ENCODE peak calls at places on chromosome 12, in nine cellular contexts. One of them, this sample, is unnamed.

GRCh38 chr12:113050808-113051207 is 5.7 kb upstream of the DTX1 start:
- DNase-seq in body of pancreas: no peak
- DNase-seq in A549: no peak
- DNase-seq in CD8-positive, alpha-beta T cell: no peak
- DNase-seq in aorta: no peak
- DNase-seq in CD4-positive, CD25-positive, alpha-beta regulatory T cell: no peak
- DNase-seq in cardiac muscle cell: no peak
- DNase-seq in SJSA1: no peak
- DNase-seq in neuronal stem cell: no peak
- DNase-seq in this sample: no peak

GRCh38 chr12:3107071-3107583 is 29.9 kb downstream of the TSPAN9 start:
- DNase-seq in body of pancreas: no peak
- DNase-seq in A549: no peak
- DNase-seq in CD8-positive, alpha-beta T cell: no peak
- DNase-seq in aorta: no peak
- DNase-seq in CD4-positive, CD25-positive, alpha-beta regulatory T cell: no peak
- DNase-seq in cardiac muscle cell: no peak
- DNase-seq in SJSA1: peak; percentile 64
- DNase-seq in neuronal stem cell: no peak
- DNase-seq in this sample: no peak

GRCh38 chr12:107749094-107749493 is 11.8 kb downstream of the PRDM4 start:
- DNase-seq in body of pancreas: no peak
- DNase-seq in A549: no peak
- DNase-seq in CD8-positive, alpha-beta T cell: no peak
- DNase-seq in aorta: no peak
- DNase-seq in CD4-positive, CD25-positive, alpha-beta regulatory T cell: no peak
- DNase-seq in cardiac muscle cell: no peak
- DNase-seq in SJSA1: no peak
- DNase-seq in neuronal stem cell: no peak
- DNase-seq in this sample: no peak

GRCh38 chr12:111412007-111412829 is 6.5 kb downstream of the SH2B3 start:
- DNase-seq in body of pancreas: no peak
- DNase-seq in A549: no peak
- DNase-seq in CD8-positive, alpha-beta T cell: no peak
- DNase-seq in aorta: no peak
- DNase-seq in CD4-positive, CD25-positive, alpha-beta regulatory T cell: no peak
- DNase-seq in cardiac muscle cell: peak; percentile 57
- DNase-seq in SJSA1: no peak
- DNase-seq in neuronal stem cell: no peak
- DNase-seq in this sample: no peak

GRCh38 chr12:52295663-52296062 is 4.3 kb upstream of the KRT81 start:
- DNase-seq in body of pancreas: no peak
- DNase-seq in A549: no peak
- DNase-seq in CD8-positive, alpha-beta T cell: no peak
- DNase-seq in aorta: no peak
- DNase-seq in CD4-positive, CD25-positive, alpha-beta regulatory T cell: no peak
- DNase-seq in cardiac muscle cell: no peak
- DNase-seq in SJSA1: no peak
- DNase-seq in neuronal stem cell: no peak
- DNase-seq in this sample: no peak

GRCh38 chr12:130470969-130471368 is 133.3 kb downstream of the PIWIL1 start:
- DNase-seq in body of pancreas: no peak
- DNase-seq in A549: no peak
- DNase-seq in CD8-positive, alpha-beta T cell: no peak
- DNase-seq in aorta: no peak
- DNase-seq in CD4-positive, CD25-positive, alpha-beta regulatory T cell: no peak
- DNase-seq in cardiac muscle cell: no peak
- DNase-seq in SJSA1: no peak
- DNase-seq in neuronal stem cell: no peak
- DNase-seq in this sample: no peak

GRCh38 chr12:84069699-84070098 is 842.9 kb downstream of the SLC6A15 start:
- DNase-seq in body of pancreas: no peak
- DNase-seq in A549: no peak
- DNase-seq in CD8-positive, alpha-beta T cell: no peak
- DNase-seq in aorta: no peak
- DNase-seq in CD4-positive, CD25-positive, alpha-beta regulatory T cell: no peak
- DNase-seq in cardiac muscle cell: no peak
- DNase-seq in SJSA1: no peak
- DNase-seq in neuronal stem cell: no peak
- DNase-seq in this sample: no peak

GRCh38 chr12:62778187-62778586 is 156.8 kb downstream of the PPM1H start:
- DNase-seq in body of pancreas: no peak
- DNase-seq in A549: no peak
- DNase-seq in CD8-positive, alpha-beta T cell: no peak
- DNase-seq in aorta: no peak
- DNase-seq in CD4-positive, CD25-positive, alpha-beta regulatory T cell: no peak
- DNase-seq in cardiac muscle cell: no peak
- DNase-seq in SJSA1: no peak
- DNase-seq in neuronal stem cell: no peak
- DNase-seq in this sample: no peak

GRCh38 chr12:46450279-46450748 is 77.7 kb upstream of the SLC38A2 start:
- DNase-seq in body of pancreas: peak; percentile 99
- DNase-seq in A549: no peak
- DNase-seq in CD8-positive, alpha-beta T cell: no peak
- DNase-seq in aorta: peak; percentile 86
- DNase-seq in CD4-positive, CD25-positive, alpha-beta regulatory T cell: no peak
- DNase-seq in cardiac muscle cell: peak; percentile 76
- DNase-seq in SJSA1: peak; percentile 98
- DNase-seq in neuronal stem cell: no peak
- DNase-seq in this sample: no peak

GRCh38 chr12:8628731-8629130 is 16.1 kb upstream of the AICDA start:
- DNase-seq in body of pancreas: no peak
- DNase-seq in A549: no peak
- DNase-seq in CD8-positive, alpha-beta T cell: no peak
- DNase-seq in aorta: no peak
- DNase-seq in CD4-positive, CD25-positive, alpha-beta regulatory T cell: no peak
- DNase-seq in cardiac muscle cell: no peak
- DNase-seq in SJSA1: no peak
- DNase-seq in neuronal stem cell: no peak
- DNase-seq in this sample: no peak

GRCh38 chr12:112023759-112024396 is 10.7 kb downstream of the ERP29 start:
- DNase-seq in body of pancreas: no peak
- DNase-seq in A549: no peak
- DNase-seq in CD8-positive, alpha-beta T cell: no peak
- DNase-seq in aorta: no peak
- DNase-seq in CD4-positive, CD25-positive, alpha-beta regulatory T cell: no peak
- DNase-seq in cardiac muscle cell: no peak
- DNase-seq in SJSA1: no peak
- DNase-seq in neuronal stem cell: no peak
- DNase-seq in this sample: no peak

GRCh38 chr12:82708507-82708906 is 21.8 kb downstream of the TMTC2 start:
- DNase-seq in body of pancreas: peak; percentile 17
- DNase-seq in A549: no peak
- DNase-seq in CD8-positive, alpha-beta T cell: no peak
- DNase-seq in aorta: no peak
- DNase-seq in CD4-positive, CD25-positive, alpha-beta regulatory T cell: no peak
- DNase-seq in cardiac muscle cell: no peak
- DNase-seq in SJSA1: no peak
- DNase-seq in neuronal stem cell: no peak
- DNase-seq in this sample: no peak

GRCh38 chr12:114397978-114398881 is 7.7 kb downstream of the TBX5 start:
- DNase-seq in body of pancreas: no peak
- DNase-seq in A549: no peak
- DNase-seq in CD8-positive, alpha-beta T cell: no peak
- DNase-seq in aorta: no peak
- DNase-seq in CD4-positive, CD25-positive, alpha-beta regulatory T cell: no peak
- DNase-seq in cardiac muscle cell: no peak
- DNase-seq in SJSA1: no peak
- DNase-seq in neuronal stem cell: no peak
- DNase-seq in this sample: no peak

GRCh38 chr12:69583203-69583602 is 2.1 kb upstream of the CCT2 start:
- DNase-seq in body of pancreas: no peak
- DNase-seq in A549: no peak
- DNase-seq in CD8-positive, alpha-beta T cell: no peak
- DNase-seq in aorta: no peak
- DNase-seq in CD4-positive, CD25-positive, alpha-beta regulatory T cell: no peak
- DNase-seq in cardiac muscle cell: peak; percentile 50
- DNase-seq in SJSA1: no peak
- DNase-seq in neuronal stem cell: no peak
- DNase-seq in this sample: no peak

DNA sequence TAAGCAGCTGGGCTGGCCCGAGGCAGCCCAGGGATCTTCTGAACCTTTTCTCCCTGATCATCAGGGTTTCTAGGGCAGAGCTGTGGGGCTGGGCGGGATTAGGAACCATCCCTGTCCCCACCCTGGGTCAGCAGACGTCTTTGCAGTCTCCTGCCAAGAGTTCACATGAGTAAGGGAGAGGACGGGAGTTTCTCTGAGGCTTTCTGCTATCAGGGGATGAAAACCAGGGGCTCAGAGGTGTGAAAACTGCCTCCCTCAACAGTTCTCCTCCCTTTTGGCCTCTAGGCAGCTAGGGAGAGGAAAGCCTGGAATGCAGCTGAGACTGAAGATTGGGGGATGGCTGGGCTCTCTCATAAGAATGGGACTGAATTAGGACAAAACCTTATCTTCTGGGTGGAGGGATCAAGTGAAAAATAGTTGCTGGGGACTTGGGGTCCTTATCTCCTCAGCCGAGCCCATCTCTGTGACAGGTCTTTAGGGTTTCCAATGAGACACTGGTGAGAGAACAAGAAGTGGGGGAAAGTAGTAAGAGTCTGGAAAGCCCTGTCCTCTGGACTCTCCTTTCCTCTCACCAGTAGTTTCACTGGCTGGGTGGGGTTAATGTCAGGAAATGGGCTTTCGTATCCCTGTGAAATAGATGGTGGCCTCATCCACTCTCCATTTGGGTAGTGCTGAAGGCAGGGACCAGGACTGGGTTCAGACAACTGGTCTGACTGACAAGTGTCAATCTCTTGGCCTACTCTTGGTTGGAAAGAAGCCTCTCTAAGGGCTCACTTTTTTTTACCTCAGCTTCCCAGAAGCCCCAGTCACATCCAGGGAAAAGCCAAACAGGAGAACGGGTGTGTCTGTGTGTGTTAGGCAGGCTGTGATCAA is 7.7 kb downstream of the ZNF385A start:
- DNase-seq in body of pancreas: no peak
- DNase-seq in A549: no peak
- DNase-seq in CD8-positive, alpha-beta T cell: no peak
- DNase-seq in aorta: no peak
- DNase-seq in CD4-positive, CD25-positive, alpha-beta regulatory T cell: no peak
- DNase-seq in cardiac muscle cell: no peak
- DNase-seq in SJSA1: no peak
- DNase-seq in neuronal stem cell: no peak
- DNase-seq in this sample: no peak
- H3K4me1 ChIP-seq in body of pancreas: peaks cover 12% of the 10 kb centered on the region
- H3K4me1 ChIP-seq in A549: peaks cover 51% of the 10 kb centered on the region
- H3K4me1 ChIP-seq in CD8-positive, alpha-beta T cell: peaks cover 6% of the 10 kb centered on the region
- H3K4me1 ChIP-seq in aorta: no peaks in the 10 kb centered on the region
- H3K4me1 ChIP-seq in CD4-positive, CD25-positive, alpha-beta regulatory T cell: peaks cover 4% of the 10 kb centered on the region
- H3K4me1 ChIP-seq in cardiac muscle cell: peaks cover 43% of the 10 kb centered on the region
- H3K4me1 ChIP-seq in SJSA1: peaks cover 23% of the 10 kb centered on the region
- H3K4me1 ChIP-seq in neuronal stem cell: peaks cover 10% of the 10 kb centered on the region
- H3K4me1 ChIP-seq in this sample: peaks cover 3% of the 10 kb centered on the region

GRCh38 chr12:77571768-77572167 is 258.9 kb upstream of the NAV3 start:
- DNase-seq in body of pancreas: no peak
- DNase-seq in A549: no peak
- DNase-seq in CD8-positive, alpha-beta T cell: no peak
- DNase-seq in aorta: no peak
- DNase-seq in CD4-positive, CD25-positive, alpha-beta regulatory T cell: no peak
- DNase-seq in cardiac muscle cell: no peak
- DNase-seq in SJSA1: no peak
- DNase-seq in neuronal stem cell: no peak
- DNase-seq in this sample: no peak
- H3K4me1 ChIP-seq in body of pancreas: no peaks in the 10 kb centered on the region
- H3K4me1 ChIP-seq in A549: no peaks in the 10 kb centered on the region
- H3K4me1 ChIP-seq in CD8-positive, alpha-beta T cell: no peaks in the 10 kb centered on the region
- H3K4me1 ChIP-seq in aorta: no peaks in the 10 kb centered on the region
- H3K4me1 ChIP-seq in CD4-positive, CD25-positive, alpha-beta regulatory T cell: no peaks in the 10 kb centered on the region
- H3K4me1 ChIP-seq in cardiac muscle cell: no peaks in the 10 kb centered on the region
- H3K4me1 ChIP-seq in SJSA1: peaks cover 4% of the 10 kb centered on the region
- H3K4me1 ChIP-seq in neuronal stem cell: no peaks in the 10 kb centered on the region
- H3K4me1 ChIP-seq in this sample: no peaks in the 10 kb centered on the region

GRCh38 chr12:116160196-116160595 is 117.3 kb downstream of the MED13L start:
- DNase-seq in body of pancreas: no peak
- DNase-seq in A549: peak; percentile 43
- DNase-seq in CD8-positive, alpha-beta T cell: no peak
- DNase-seq in aorta: no peak
- DNase-seq in CD4-positive, CD25-positive, alpha-beta regulatory T cell: no peak
- DNase-seq in cardiac muscle cell: no peak
- DNase-seq in SJSA1: no peak
- DNase-seq in neuronal stem cell: no peak
- DNase-seq in this sample: no peak

GRCh38 chr12:116164263-116164817 is 113.2 kb downstream of the MED13L start:
- DNase-seq in body of pancreas: no peak
- DNase-seq in A549: no peak
- DNase-seq in CD8-positive, alpha-beta T cell: no peak
- DNase-seq in aorta: no peak
- DNase-seq in CD4-positive, CD25-positive, alpha-beta regulatory T cell: no peak
- DNase-seq in cardiac muscle cell: no peak
- DNase-seq in SJSA1: no peak
- DNase-seq in neuronal stem cell: no peak
- DNase-seq in this sample: no peak

GRCh38 chr12:116161588-116161987 is 115.9 kb downstream of the MED13L start:
- DNase-seq in body of pancreas: no peak
- DNase-seq in A549: no peak
- DNase-seq in CD8-positive, alpha-beta T cell: no peak
- DNase-seq in aorta: no peak
- DNase-seq in CD4-positive, CD25-positive, alpha-beta regulatory T cell: no peak
- DNase-seq in cardiac muscle cell: no peak
- DNase-seq in SJSA1: no peak
- DNase-seq in neuronal stem cell: no peak
- DNase-seq in this sample: no peak

GRCh38 chr12:116160883-116161458 is 116.5 kb downstream of the MED13L start:
- DNase-seq in body of pancreas: no peak
- DNase-seq in A549: no peak
- DNase-seq in CD8-positive, alpha-beta T cell: no peak
- DNase-seq in aorta: no peak
- DNase-seq in CD4-positive, CD25-positive, alpha-beta regulatory T cell: no peak
- DNase-seq in cardiac muscle cell: no peak
- DNase-seq in SJSA1: no peak
- DNase-seq in neuronal stem cell: no peak
- DNase-seq in this sample: no peak

DNA sequence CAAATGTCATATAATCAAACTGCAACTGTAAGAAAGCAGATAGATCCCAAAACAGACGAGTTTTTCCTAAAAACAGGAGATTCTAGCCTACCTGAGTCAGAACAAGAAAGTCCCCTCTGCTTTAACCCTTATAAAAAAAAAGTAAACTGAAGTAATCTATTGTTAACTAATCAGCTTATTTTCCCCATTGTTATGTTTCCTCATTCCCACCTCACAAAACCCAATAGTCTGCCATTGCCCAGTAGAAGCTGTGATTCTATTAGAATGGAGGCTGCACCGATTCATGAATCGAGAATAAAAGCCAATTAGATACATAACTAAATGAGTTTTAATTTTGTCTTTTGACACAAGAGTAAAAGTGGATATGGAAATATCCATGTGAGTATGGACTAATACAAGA is 115.4 kb downstream of the MED13L start:
- DNase-seq in body of pancreas: no peak
- DNase-seq in A549: no peak
- DNase-seq in CD8-positive, alpha-beta T cell: no peak
- DNase-seq in aorta: no peak
- DNase-seq in CD4-positive, CD25-positive, alpha-beta regulatory T cell: no peak
- DNase-seq in cardiac muscle cell: no peak
- DNase-seq in SJSA1: no peak
- DNase-seq in neuronal stem cell: no peak
- DNase-seq in this sample: no peak
- H3K4me1 ChIP-seq in body of pancreas: peaks cover 56% of the 10 kb centered on the region
- H3K4me1 ChIP-seq in A549: peaks cover 79% of the 10 kb centered on the region
- H3K4me1 ChIP-seq in CD8-positive, alpha-beta T cell: peaks cover 18% of the 10 kb centered on the region
- H3K4me1 ChIP-seq in aorta: peaks cover 9% of the 10 kb centered on the region
- H3K4me1 ChIP-seq in CD4-positive, CD25-positive, alpha-beta regulatory T cell: peaks cover 12% of the 10 kb centered on the region
- H3K4me1 ChIP-seq in cardiac muscle cell: peaks cover 63% of the 10 kb centered on the region
- H3K4me1 ChIP-seq in SJSA1: peaks cover 53% of the 10 kb centered on the region
- H3K4me1 ChIP-seq in neuronal stem cell: peaks cover 5% of the 10 kb centered on the region
- H3K4me1 ChIP-seq in this sample: peaks cover 3% of the 10 kb centered on the region

GRCh38 chr12:2064078-2064507 is 11.3 kb downstream of the CACNA1C start:
- DNase-seq in body of pancreas: no peak
- DNase-seq in A549: no peak
- DNase-seq in CD8-positive, alpha-beta T cell: peak; percentile 2
- DNase-seq in aorta: no peak
- DNase-seq in CD4-positive, CD25-positive, alpha-beta regulatory T cell: peak; percentile 41
- DNase-seq in cardiac muscle cell: no peak
- DNase-seq in SJSA1: peak; percentile 32
- DNase-seq in neuronal stem cell: no peak
- DNase-seq in this sample: peak; percentile 93
- H3K4me1 ChIP-seq in body of pancreas: no peaks in the 10 kb centered on the region
- H3K4me1 ChIP-seq in A549: no peaks in the 10 kb centered on the region
- H3K4me1 ChIP-seq in CD8-positive, alpha-beta T cell: peaks cover 8% of the 10 kb centered on the region
- H3K4me1 ChIP-seq in aorta: peaks cover 2% of the 10 kb centered on the region
- H3K4me1 ChIP-seq in CD4-positive, CD25-positive, alpha-beta regulatory T cell: peaks cover 8% of the 10 kb centered on the region
- H3K4me1 ChIP-seq in cardiac muscle cell: peaks cover 11% of the 10 kb centered on the region
- H3K4me1 ChIP-seq in SJSA1: peaks cover 26% of the 10 kb centered on the region
- H3K4me1 ChIP-seq in neuronal stem cell: no peaks in the 10 kb centered on the region
- H3K4me1 ChIP-seq in this sample: peaks cover 13% of the 10 kb centered on the region

This sample was measured in MM.1S.